ENCODE peak calls at places on chromosomes 4 and X, in four cellular contexts. One of them, this sample, is unnamed.
A peak's percentile ranks its signal among the peaks of the same experiment; 100 is the strongest.

GRCh38 chr4:182937268-182938208 is 20.4 kb upstream of the DCTD start:
- DNase-seq in hepatocyte: no peak
- DNase-seq in mesenchymal stem cell: no peak
- DNase-seq in HCT116: no peak
- DNase-seq in this sample: no peak

GRCh38 chr4:27692098-27692679 is 831.5 kb downstream of the STIM2 start:
- DNase-seq in HCT116: peak; percentile 45
- DNase-seq in mesenchymal stem cell: peak; percentile 36
- DNase-seq in hepatocyte: peak; percentile 48
- DNase-seq in this sample: peak; percentile 75

GRCh38 chr4:137156054-137156453 is 376.2 kb downstream of the PCDH18 start:
- DNase-seq in mesenchymal stem cell: peak; percentile 3
- DNase-seq in HCT116: no peak
- DNase-seq in hepatocyte: no peak
- DNase-seq in this sample: no peak

GRCh38 chrX:110698696-110699095 is 96.9 kb downstream of the CHRDL1 start:
- DNase-seq in hepatocyte: no peak
- DNase-seq in mesenchymal stem cell: no peak
- DNase-seq in HCT116: no peak
- DNase-seq in this sample: no peak

GRCh38 chrX:30904186-30904585 is 15.1 kb upstream of the TAB3 start:
- DNase-seq in HCT116: no peak
- DNase-seq in hepatocyte: no peak
- DNase-seq in mesenchymal stem cell: no peak
- DNase-seq in this sample: no peak

GRCh38 chrX:42237956-42238355 is 314.6 kb upstream of the CASK start:
- DNase-seq in HCT116: no peak
- DNase-seq in mesenchymal stem cell: peak; percentile 53
- DNase-seq in hepatocyte: no peak
- DNase-seq in this sample: no peak

GRCh38 chrX:136380010-136380769 is 79.4 kb downstream of the ADGRG4 start:
- DNase-seq in hepatocyte: no peak
- DNase-seq in HCT116: no peak
- DNase-seq in mesenchymal stem cell: no peak
- DNase-seq in this sample: no peak

GRCh38 chr4:86595426-86595805 is 1.3 kb downstream of the PTPN13 start:
- DNase-seq in HCT116: peak; percentile 8
- DNase-seq in hepatocyte: peak; percentile 30
- DNase-seq in mesenchymal stem cell: peak; percentile 75
- DNase-seq in this sample: no peak

GRCh38 chrX:149074429-149074828 is 430.7 kb downstream of the IDS start:
- DNase-seq in mesenchymal stem cell: peak; percentile 8
- DNase-seq in HCT116: no peak
- DNase-seq in hepatocyte: peak; percentile 16
- DNase-seq in this sample: no peak

GRCh38 chr4:6199344-6199921 is 916 bp downstream of the JAKMIP1 start:
- DNase-seq in mesenchymal stem cell: no peak
- DNase-seq in hepatocyte: peak; percentile 18
- DNase-seq in HCT116: no peak
- DNase-seq in this sample: no peak

GRCh38 chr4:141077611-141078225 is 55.6 kb downstream of the RNF150 start:
- DNase-seq in hepatocyte: no peak
- DNase-seq in HCT116: no peak
- DNase-seq in mesenchymal stem cell: no peak
- DNase-seq in this sample: no peak

GRCh38 chrX:152926923-152927322 is 29.1 kb downstream of the ZNF185 start:
- DNase-seq in hepatocyte: no peak
- DNase-seq in mesenchymal stem cell: peak; percentile 23
- DNase-seq in HCT116: no peak
- DNase-seq in this sample: no peak

GRCh38 chrX:11899091-11899490 is 141.1 kb downstream of the MSL3 start:
- DNase-seq in mesenchymal stem cell: peak; percentile 6
- DNase-seq in hepatocyte: no peak
- DNase-seq in HCT116: no peak
- DNase-seq in this sample: no peak

GRCh38 chrX:150696264-150696789 is 3.1 kb downstream of the MTMR1 start:
- DNase-seq in hepatocyte: no peak
- DNase-seq in mesenchymal stem cell: no peak
- DNase-seq in HCT116: no peak
- DNase-seq in this sample: no peak

GRCh38 chr4:54372951-54373350 is 143.9 kb downstream of the PDGFRA start:
- DNase-seq in mesenchymal stem cell: no peak
- DNase-seq in HCT116: no peak
- DNase-seq in hepatocyte: no peak
- DNase-seq in this sample: no peak

GRCh38 chrX:3638280-3638873 is 75.1 kb downstream of the PRKX start:
- DNase-seq in hepatocyte: peak; percentile 73
- DNase-seq in HCT116: peak; percentile 7
- DNase-seq in mesenchymal stem cell: peak; percentile 40
- DNase-seq in this sample: peak; percentile 84

GRCh38 chr4:147776600-147777175 is 44.8 kb downstream of the ARHGAP10 start:
- DNase-seq in hepatocyte: no peak
- DNase-seq in mesenchymal stem cell: no peak
- DNase-seq in HCT116: no peak
- DNase-seq in this sample: no peak

GRCh38 chr4:1250921-1251772 is 2.2 kb upstream of the CTBP1 start:
- DNase-seq in mesenchymal stem cell: no peak
- DNase-seq in HCT116: no peak
- DNase-seq in hepatocyte: peak; percentile 2
- DNase-seq in this sample: no peak

GRCh38 chr4:147195386-147195785 is 249.7 kb upstream of the TTC29 start:
- DNase-seq in hepatocyte: no peak
- DNase-seq in mesenchymal stem cell: no peak
- DNase-seq in HCT116: no peak
- DNase-seq in this sample: no peak

GRCh38 chr4:127782025-127782274 is 172 bp upstream of the HSPA4L start:
- DNase-seq in hepatocyte: peak; percentile 95
- DNase-seq in mesenchymal stem cell: no peak
- DNase-seq in HCT116: peak; percentile 65
- DNase-seq in this sample: peak; percentile 89

GRCh38 chr4:155948541-155948940 is 5.1 kb downstream of the CTSO start:
- DNase-seq in hepatocyte: no peak
- DNase-seq in mesenchymal stem cell: no peak
- DNase-seq in HCT116: no peak
- DNase-seq in this sample: no peak

GRCh38 chr4:7630559-7631287 is 196.0 kb upstream of the PSAPL1 start:
- DNase-seq in mesenchymal stem cell: peak; percentile 85
- DNase-seq in hepatocyte: peak; percentile 46
- DNase-seq in HCT116: peak; percentile 33
- DNase-seq in this sample: no peak

GRCh38 chrX:47644557-47645091 is 5.7 kb downstream of the ELK1 start:
- DNase-seq in HCT116: no peak
- DNase-seq in hepatocyte: peak; percentile 42
- DNase-seq in mesenchymal stem cell: peak; percentile 64
- DNase-seq in this sample: peak; percentile 81

GRCh38 chr4:105059337-105059736 is 87.3 kb upstream of the TET2 start:
- DNase-seq in mesenchymal stem cell: no peak
- DNase-seq in hepatocyte: no peak
- DNase-seq in HCT116: no peak
- DNase-seq in this sample: no peak

GRCh38 chrX:110315541-110315940 is 2.3 kb downstream of the AMMECR1 start:
- DNase-seq in hepatocyte: no peak
- DNase-seq in mesenchymal stem cell: no peak
- DNase-seq in HCT116: no peak
- DNase-seq in this sample: no peak

GRCh38 chr4:40253906-40254305 is 57.1 kb downstream of the RHOH start:
- DNase-seq in HCT116: no peak
- DNase-seq in hepatocyte: no peak
- DNase-seq in mesenchymal stem cell: peak; percentile 63
- DNase-seq in this sample: no peak

GRCh38 chrX:291411-291901 is 10.3 kb downstream of the PLCXD1 start:
- DNase-seq in HCT116: no peak
- DNase-seq in hepatocyte: no peak
- DNase-seq in mesenchymal stem cell: no peak
- DNase-seq in this sample: no peak

GRCh38 chr4:8269535-8270417 is at the start of gene HTRA3:
- DNase-seq in mesenchymal stem cell: peak; percentile 70
- DNase-seq in HCT116: no peak
- DNase-seq in hepatocyte: peak; percentile 68
- DNase-seq in this sample: no peak

GRCh38 chr4:77201343-77201742 is 44.3 kb downstream of the CCNG2 start:
- DNase-seq in HCT116: no peak
- DNase-seq in hepatocyte: no peak
- DNase-seq in mesenchymal stem cell: no peak
- DNase-seq in this sample: no peak

GRCh38 chr4:89739589-89739988 is 97.4 kb downstream of the SNCA start:
- DNase-seq in mesenchymal stem cell: no peak
- DNase-seq in HCT116: no peak
- DNase-seq in hepatocyte: no peak
- DNase-seq in this sample: no peak

GRCh38 chr4:5808081-5808741 is 84.7 kb downstream of the CRMP1 start:
- DNase-seq in mesenchymal stem cell: peak; percentile 21
- DNase-seq in hepatocyte: no peak
- DNase-seq in HCT116: no peak
- DNase-seq in this sample: no peak

GRCh38 chr4:102678695-102679335 is 82.0 kb downstream of the MANBA start:
- DNase-seq in HCT116: no peak
- DNase-seq in hepatocyte: peak; percentile 18
- DNase-seq in mesenchymal stem cell: no peak
- DNase-seq in this sample: no peak

DNA sequence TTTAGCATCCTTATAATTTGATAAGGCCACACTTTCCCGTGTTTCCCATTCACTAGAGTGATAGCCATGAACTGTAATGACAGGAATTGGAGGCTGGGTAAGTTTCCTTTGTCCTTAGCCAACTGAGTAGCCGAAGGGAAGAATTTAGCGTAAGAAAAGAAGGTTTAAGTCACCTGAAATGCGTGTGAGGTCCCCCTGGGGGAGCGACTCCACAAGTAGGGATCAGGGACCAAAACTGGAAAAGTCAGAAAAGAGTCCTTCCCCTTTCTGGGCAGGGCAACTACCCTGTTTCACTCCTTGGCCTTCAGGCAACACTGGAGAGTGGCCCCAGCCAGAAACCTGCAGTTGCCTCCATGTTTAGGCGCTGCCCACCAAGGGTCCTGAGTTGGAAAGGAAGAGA is 81.6 kb upstream of the MED14 start:
- DNase-seq in mesenchymal stem cell: no peak
- DNase-seq in hepatocyte: no peak
- DNase-seq in HCT116: no peak
- DNase-seq in this sample: no peak
- H3K9me3 ChIP-seq in mesenchymal stem cell: peaks cover 30% of the 10 kb centered on the region
- H3K9me3 ChIP-seq in hepatocyte: peaks cover 6% of the 10 kb centered on the region
- H3K9me3 ChIP-seq in HCT116: no peaks in the 10 kb centered on the region
- H3K9me3 ChIP-seq in this sample: no peaks in the 10 kb centered on the region

GRCh38 chr4:100836929-100837328 is 319.1 kb upstream of the EMCN start:
- DNase-seq in mesenchymal stem cell: no peak
- DNase-seq in hepatocyte: no peak
- DNase-seq in HCT116: no peak
- DNase-seq in this sample: no peak
- H3K27ac ChIP-seq in mesenchymal stem cell: no peak overlapping the region
- H3K27ac ChIP-seq in hepatocyte: no peak overlapping the region
- H3K27ac ChIP-seq in HCT116: no peak overlapping the region
- H3K27ac ChIP-seq in this sample: no peak overlapping the region

GRCh38 chr4:38190717-38191178 is 230.6 kb downstream of the PTTG2 start:
- DNase-seq in mesenchymal stem cell: peak; percentile 80
- DNase-seq in HCT116: no peak
- DNase-seq in hepatocyte: no peak
- DNase-seq in this sample: no peak
- H2AFZ ChIP-seq in mesenchymal stem cell: no peak overlapping the region
- H2AFZ ChIP-seq in HCT116: peak overlapping the region; percentile 83
- H2AFZ ChIP-seq in hepatocyte: no peak overlapping the region
- H2AFZ ChIP-seq in this sample: no peak overlapping the region

DNA sequence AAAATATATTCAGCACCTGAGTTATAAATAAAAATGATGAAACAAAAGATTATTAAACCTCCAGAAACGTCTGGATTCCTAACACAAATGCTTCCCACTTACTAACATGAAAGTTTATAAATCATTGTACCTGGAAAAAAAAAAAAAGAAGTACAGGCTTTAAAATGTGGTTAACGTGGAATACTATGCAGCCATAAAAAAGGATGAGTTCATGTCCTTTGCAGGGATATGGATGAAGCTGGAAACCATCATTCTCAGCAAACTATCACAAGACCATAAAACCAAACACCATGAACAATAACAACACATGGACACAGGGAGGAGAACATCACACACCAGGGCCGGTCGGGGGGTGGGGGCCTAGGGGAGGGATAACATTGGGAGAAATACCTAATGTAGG is 160.5 kb downstream of the ADAMTS3 start:
- DNase-seq in mesenchymal stem cell: no peak
- DNase-seq in HCT116: no peak
- DNase-seq in hepatocyte: no peak
- DNase-seq in this sample: no peak
- H3K9me3 ChIP-seq in mesenchymal stem cell: no peaks in the 10 kb centered on the region
- H3K9me3 ChIP-seq in HCT116: no peaks in the 10 kb centered on the region
- H3K9me3 ChIP-seq in hepatocyte: no peaks in the 10 kb centered on the region
- H3K9me3 ChIP-seq in this sample: no peaks in the 10 kb centered on the region

GRCh38 chr4:2869659-2870058 is 26.0 kb downstream of the ADD1 start:
- DNase-seq in hepatocyte: no peak
- DNase-seq in mesenchymal stem cell: no peak
- DNase-seq in HCT116: no peak
- DNase-seq in this sample: no peak
- H3K27ac ChIP-seq in hepatocyte: peak overlapping the region; percentile 87
- H3K27ac ChIP-seq in mesenchymal stem cell: peak overlapping the region; percentile 66
- H3K27ac ChIP-seq in HCT116: no peak overlapping the region
- H3K27ac ChIP-seq in this sample: no peak overlapping the region

GRCh38 chr4:146132445-146132844 is 43.1 kb upstream of the LSM6 start:
- DNase-seq in HCT116: no peak
- DNase-seq in hepatocyte: no peak
- DNase-seq in mesenchymal stem cell: peak; percentile 10
- DNase-seq in this sample: no peak

GRCh38 chr4:146135941-146136340 is 39.6 kb upstream of the LSM6 start:
- DNase-seq in mesenchymal stem cell: no peak
- DNase-seq in HCT116: no peak
- DNase-seq in hepatocyte: no peak
- DNase-seq in this sample: peak; percentile 95

GRCh38 chr4:146134761-146135160 is 40.8 kb upstream of the LSM6 start:
- DNase-seq in hepatocyte: no peak
- DNase-seq in mesenchymal stem cell: no peak
- DNase-seq in HCT116: no peak
- DNase-seq in this sample: no peak
- H2AFZ ChIP-seq in hepatocyte: no peak overlapping the region
- H2AFZ ChIP-seq in mesenchymal stem cell: no peak overlapping the region
- H2AFZ ChIP-seq in HCT116: no peak overlapping the region
- H2AFZ ChIP-seq in this sample: peak overlapping the region; percentile 26

GRCh38 chr4:32824321-32824720 is 2104.2 kb downstream of the PCDH7 start:
- DNase-seq in mesenchymal stem cell: no peak
- DNase-seq in hepatocyte: no peak
- DNase-seq in HCT116: no peak
- DNase-seq in this sample: no peak

GRCh38 chr4:32831104-32831503 is 2110.9 kb downstream of the PCDH7 start:
- DNase-seq in mesenchymal stem cell: no peak
- DNase-seq in hepatocyte: no peak
- DNase-seq in HCT116: no peak
- DNase-seq in this sample: no peak

GRCh38 chr4:32830160-32830559 is 2110.0 kb downstream of the PCDH7 start:
- DNase-seq in mesenchymal stem cell: no peak
- DNase-seq in hepatocyte: no peak
- DNase-seq in HCT116: no peak
- DNase-seq in this sample: no peak

DNA sequence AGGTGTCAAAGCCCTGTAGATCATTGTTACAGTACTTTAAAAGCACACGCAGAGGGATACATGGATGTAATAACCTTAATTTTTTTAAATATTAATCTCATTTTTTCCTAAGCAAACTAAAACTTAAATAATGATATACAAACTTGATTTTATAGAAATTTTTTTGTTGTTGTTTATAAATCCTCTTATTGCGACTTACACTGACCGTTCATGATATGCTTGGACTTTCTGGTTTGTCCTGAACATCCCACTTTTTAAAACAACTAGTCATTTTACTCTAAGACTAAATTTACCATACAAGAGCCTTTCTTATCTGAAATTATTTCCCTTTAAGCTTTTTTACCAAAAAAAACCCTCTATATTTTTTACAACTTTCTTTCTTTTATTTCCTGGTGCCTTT is 2106.0 kb downstream of the PCDH7 start:
- DNase-seq in mesenchymal stem cell: no peak
- DNase-seq in HCT116: peak; percentile 34
- DNase-seq in hepatocyte: no peak
- DNase-seq in this sample: peak; percentile 43
- H3K9me3 ChIP-seq in mesenchymal stem cell: peaks cover 40% of the 10 kb centered on the region
- H3K9me3 ChIP-seq in HCT116: no peaks in the 10 kb centered on the region
- H3K9me3 ChIP-seq in hepatocyte: peaks cover 5% of the 10 kb centered on the region
- H3K9me3 ChIP-seq in this sample: peaks cover 27% of the 10 kb centered on the region